ENCODE peak calls at places on chromosomes 12 and 14, in five cellular contexts. O is fibroblast of the aortic adventitia; W is GM23248; X is AG08395; Q is stimulated activated CD4-positive, alpha-beta T cell treated with anti-CD3 and anti-CD28 coated beads, Interleukin-2, amount 100 ng/mL, for 24 hours. I is an unnamed sample.

GRCh38 chr12:91482231-91482630 is 299.6 kb upstream of the DCN start:
- DNase-seq in X (no peak), Q (no peak), O (no peak), W (no peak), I (no peak)

GRCh38 chr12:84637926-84638325 is 274.7 kb downstream of the SLC6A15 start:
- DNase-seq in W (peak), Q (no peak), X (peak), O (peak), I (no peak)

GRCh38 chr14:75147423-75148071 is 20.7 kb upstream of the NEK9 start:
- DNase-seq in Q (no peak), W (peak), X (peak), O (peak), I (no peak)

GRCh38 chr14:20195911-20196310 is 5.2 kb downstream of the OR11G2 start:
- DNase-seq in X (no peak), W (peak), O (no peak), Q (no peak), I (no peak)

GRCh38 chr14:54603362-54603761 is 36.4 kb downstream of the SAMD4A start:
- DNase-seq in O (peak), Q (no peak), X (peak), W (peak), I (peak)

GRCh38 chr14:34407951-34408350 is 54.1 kb downstream of the SPTSSA start:
- DNase-seq in W (no peak), O (no peak), Q (no peak), X (no peak), I (no peak)

GRCh38 chr12:12272869-12273268 is 6.0 kb upstream of the LRP6 start:
- DNase-seq in O (peak), W (peak), Q (no peak), X (peak), I (no peak)

GRCh38 chr14:88478931-88479330 is 75.9 kb downstream of the PTPN21 start:
- DNase-seq in X (no peak), Q (no peak), O (no peak), W (no peak), I (no peak)

GRCh38 chr14:80621701-80622100 is 319.8 kb downstream of the CEP128 start:
- DNase-seq in O (peak), W (peak), Q (no peak), X (peak), I (no peak)

GRCh38 chr12:89663577-89664357 is 44.9 kb downstream of the ATP2B1 start:
- DNase-seq in X (peak), Q (no peak), O (peak), W (peak), I (peak)

GRCh38 chr12:120835657-120836056 is 68.5 kb downstream of the SPPL3 start:
- DNase-seq in Q (no peak), O (peak), X (no peak), W (no peak), I (no peak)

GRCh38 chr12:91111366-91112321 is at the start of gene LUM:
- DNase-seq in Q (no peak), X (peak), W (peak), O (peak), I (no peak)

GRCh38 chr12:131642771-131643170 is 68.1 kb upstream of the SFSWAP start:
- DNase-seq in X (no peak), O (no peak), Q (no peak), W (no peak), I (no peak)

GRCh38 chr14:61812347-61813100 is 50.3 kb downstream of the SNAPC1 start:
- DNase-seq in X (no peak), W (peak), O (no peak), Q (peak), I (no peak)

GRCh38 chr12:96710127-96710745 is 196.8 kb upstream of the NEDD1 start:
- DNase-seq in O (no peak), Q (no peak), X (no peak), W (no peak), I (no peak)

GRCh38 chr12:86158956-86159355 is 97.2 kb downstream of the MGAT4C start:
- DNase-seq in Q (no peak), X (no peak), O (peak), W (no peak), I (no peak)

GRCh38 chr14:53327716-53328115 is 174.6 kb upstream of the DDHD1 start:
- DNase-seq in W (peak), Q (no peak), X (no peak), O (peak), I (no peak)

GRCh38 chr14:97251423-97252155 is 454.4 kb downstream of the VRK1 start:
- DNase-seq in Q (no peak), O (no peak), X (no peak), W (no peak), I (no peak)

GRCh38 chr12:100020370-100020769 is 35.6 kb upstream of the ANKS1B start:
- DNase-seq in O (no peak), W (peak), X (peak), Q (no peak), I (no peak)

GRCh38 chr12:48878548-48878947 is 12.9 kb upstream of the RND1 start:
- DNase-seq in Q (no peak), O (no peak), W (no peak), X (no peak), I (no peak)

GRCh38 chr12:632102-632696 is 31.0 kb downstream of the NINJ2 start:
- DNase-seq in O (peak), Q (no peak), X (peak), W (peak), I (peak)

GRCh38 chr14:21940887-21941855 is 267.6 kb upstream of the OR4E1 start:
- DNase-seq in X (no peak), W (peak), Q (peak), O (no peak), I (no peak)

GRCh38 chr12:100404769-100405407 is 48.0 kb downstream of the SLC17A8 start:
- DNase-seq in W (peak), X (peak), Q (peak), O (peak), I (no peak)